ENCODE peak calls at places on chromosomes 4 and X, in seven cellular contexts. C, G, B, R, F, I and M are unnamed samples.
A peak's percentile ranks its signal among the peaks of the same experiment; 100 is the strongest.

GRCh38 chr4:164926301-164926700 is 49.3 kb downstream of the APELA start:
- DNase-seq in C (no peak), G (peak; percentile 86), B (no peak), R (no peak), F (no peak), I (no peak), M (no peak)

GRCh38 chrX:74242050-74242449 is 61.9 kb upstream of the ZCCHC13 start:
- DNase-seq in C (no peak), G (peak; percentile 48), B (no peak), R (no peak), F (no peak), I (no peak), M (no peak)

GRCh38 chr4:99816611-99817309 is at the start of gene DAPP1:
- DNase-seq in C (no peak), G (no peak), B (no peak), R (no peak), F (no peak), I (peak; percentile 93), M (peak; percentile 58)

GRCh38 chr4:37891221-37892159 is 606 bp downstream of the TBC1D1 start:
- DNase-seq in C (no peak), G (no peak), B (peak; percentile 75), R (peak; percentile 43), F (no peak), I (peak; percentile 74), M (peak; percentile 54)

GRCh38 chr4:48139688-48140087 is 5.6 kb upstream of the TXK start:
- DNase-seq in C (no peak), G (peak; percentile 31), B (no peak), R (no peak), F (no peak), I (peak; percentile 69), M (no peak)

GRCh38 chr4:27010334-27010940 is 149.8 kb downstream of the STIM2 start:
- DNase-seq in C (peak; percentile 34), G (peak; percentile 58), B (peak; percentile 78), R (no peak), F (peak; percentile 2), I (peak; percentile 49), M (peak; percentile 29)

GRCh38 chrX:65831268-65831667 is 163.8 kb downstream of the MSN start:
- DNase-seq in C (no peak), G (no peak), B (no peak), R (no peak), F (no peak), I (no peak), M (no peak)

GRCh38 chr4:53119685-53120084 is 246.2 kb downstream of the SCFD2 start:
- DNase-seq in C (no peak), G (peak; percentile 77), B (peak; percentile 63), R (no peak), F (no peak), I (no peak), M (no peak)

GRCh38 chr4:164847967-164848649 is 28.9 kb upstream of the APELA start:
- DNase-seq in C (no peak), G (no peak), B (no peak), R (no peak), F (no peak), I (no peak), M (no peak)

GRCh38 chr4:138835833-138836521 is 179.6 kb upstream of the NOCT start:
- DNase-seq in C (no peak), G (no peak), B (no peak), R (no peak), F (peak; percentile 25), I (no peak), M (no peak)

GRCh38 chr4:183636923-183637322 is 22.1 kb downstream of the RWDD4 start:
- DNase-seq in C (no peak), G (no peak), B (peak; percentile 29), R (no peak), F (no peak), I (no peak), M (no peak)

GRCh38 chrX:1181131-1181530 is 31.3 kb downstream of the CRLF2 start:
- DNase-seq in C (no peak), G (no peak), B (no peak), R (no peak), F (no peak), I (no peak), M (no peak)

GRCh38 chrX:77668391-77669237 is 117.4 kb downstream of the ATRX start:
- DNase-seq in C (no peak), G (peak; percentile 11), B (no peak), R (no peak), F (no peak), I (no peak), M (no peak)

GRCh38 chr4:1767058-1767769 is 25.9 kb upstream of the FGFR3 start:
- DNase-seq in C (no peak), G (no peak), B (peak; percentile 76), R (peak; percentile 91), F (no peak), I (peak; percentile 30), M (no peak)

GRCh38 chr4:94409947-94410346 is 41.8 kb upstream of the PDLIM5 start:
- DNase-seq in C (no peak), G (no peak), B (no peak), R (no peak), F (no peak), I (no peak), M (no peak)